ENCODE peak calls at places on chromosomes 3 and 15, in eight cellular contexts. Z is A549, P is H1, L is GM12878, J is HepG2, T is endothelial cell of umbilical vein, E is HCT116, D is K562. S is an unnamed sample.

GRCh38 chr3:64642327-64643151 is 45.3 kb downstream of the ADAMTS9 start:
- DNase-seq in E (no peak), P (no peak), L (no peak), D (no peak), J (no peak), Z (no peak), T (no peak), S (no peak)

GRCh38 chr15:81752974-81753373 is 292.8 kb downstream of the MEX3B start:
- DNase-seq in L (no peak), J (no peak), Z (no peak), T (no peak), E (peak; percentile 2), D (no peak), P (no peak), S (no peak)

GRCh38 chr3:31008986-31009385 is 114.5 kb upstream of the GADL1 start:
- DNase-seq in D (no peak), L (no peak), J (no peak), T (no peak), E (no peak), P (no peak), Z (no peak), S (no peak)

GRCh38 chr3:16452265-16452664 is 61.2 kb downstream of the RFTN1 start:
- DNase-seq in E (no peak), J (no peak), L (no peak), D (no peak), P (no peak), Z (no peak), T (no peak), S (no peak)

GRCh38 chr3:41751597-41751996 is 210.3 kb downstream of the ULK4 start:
- DNase-seq in E (no peak), Z (no peak), T (no peak), L (no peak), J (no peak), P (no peak), D (no peak), S (no peak)

GRCh38 chr3:12990781-12991480 is 82.3 kb downstream of the IQSEC1 start:
- DNase-seq in J (no peak), Z (no peak), L (no peak), P (no peak), T (no peak), D (no peak), E (no peak), S (no peak)

GRCh38 chr3:51891242-51892039 is 11.7 kb downstream of the IQCF1 start:
- DNase-seq in D (no peak), J (no peak), E (no peak), Z (no peak), P (no peak), T (no peak), L (no peak), S (no peak)

GRCh38 chr3:64470436-64470835 is 217.4 kb downstream of the ADAMTS9 start:
- DNase-seq in D (no peak), T (no peak), J (no peak), E (no peak), L (no peak), P (no peak), Z (no peak), S (no peak)

GRCh38 chr3:52396907-52397591 is 47.9 kb downstream of the SEMA3G start:
- DNase-seq in P (no peak), E (no peak), D (no peak), Z (no peak), J (no peak), L (no peak), T (no peak), S (no peak)

GRCh38 chr3:142888484-142889262 is at the start of gene PCOLCE2:
- DNase-seq in L (no peak), D (peak; percentile 38), Z (peak; percentile 57), E (peak; percentile 27), P (peak; percentile 86), T (peak; percentile 16), J (no peak), S (peak; percentile 74)

GRCh38 chr3:197775317-197775716 is 15.7 kb upstream of the LRCH3 start:
- DNase-seq in Z (no peak), J (no peak), P (no peak), E (no peak), D (no peak), L (no peak), T (no peak), S (no peak)

GRCh38 chr3:32602206-32602605 is 31.5 kb upstream of the DYNC1LI1 start:
- DNase-seq in P (no peak), E (no peak), T (no peak), Z (no peak), L (no peak), J (no peak), D (no peak), S (no peak)

GRCh38 chr3:54353547-54354339 is 231.4 kb downstream of the CACNA2D3 start:
- DNase-seq in T (no peak), P (no peak), E (no peak), Z (no peak), J (no peak), D (no peak), L (no peak), S (no peak)

DNA sequence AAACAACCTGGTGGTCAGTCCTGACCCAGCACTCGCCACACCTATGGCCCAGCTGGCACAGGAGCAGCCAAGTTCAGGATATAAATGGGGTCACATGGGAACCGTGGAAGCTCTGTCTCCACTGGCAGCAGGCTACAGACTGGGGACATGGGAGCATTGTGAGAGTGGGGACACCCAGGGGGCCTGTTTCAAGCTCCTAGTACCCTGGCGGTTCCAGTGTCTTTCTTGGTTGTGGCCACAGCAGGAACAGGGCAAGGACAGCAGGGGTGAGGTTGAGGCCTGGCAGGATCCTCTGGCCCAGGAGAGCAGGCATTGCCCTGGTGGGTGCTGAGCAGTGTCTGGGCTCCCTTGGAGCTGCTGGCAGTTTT is 1.9 kb downstream of the CSK start:
- DNase-seq in J (no peak), L (no peak), E (no peak), D (no peak), Z (no peak), T (no peak), P (no peak), S (peak; percentile 55)
- TF ChIP-seq MAX in J (no peak), L (no peak), E (no peak), D (peak; percentile 30), Z (no peak), T (no peak), P (no peak), S (no peak)

GRCh38 chr3:157087398-157088132 is 72.4 kb downstream of the CCNL1 start:
- DNase-seq in P (no peak), J (no peak), E (peak; percentile 23), L (no peak), T (no peak), Z (peak; percentile 29), D (no peak), S (no peak)

GRCh38 chr3:157088506-157089454 is 71.2 kb downstream of the CCNL1 start:
- DNase-seq in J (peak; percentile 91), L (peak; percentile 93), Z (peak; percentile 93), P (peak; percentile 95), D (peak; percentile 99), T (peak; percentile 96), E (peak; percentile 78), S (peak; percentile 93)

GRCh38 chr3:157088133-157088488 is 71.8 kb downstream of the CCNL1 start:
- DNase-seq in T (no peak), L (no peak), P (no peak), D (no peak), Z (no peak), J (no peak), E (no peak), S (no peak)

GRCh38 chr3:157091096-157091833 is 68.7 kb downstream of the CCNL1 start:
- DNase-seq in T (peak; percentile 20), E (no peak), D (no peak), J (no peak), Z (no peak), L (no peak), P (no peak), S (no peak)

DNA sequence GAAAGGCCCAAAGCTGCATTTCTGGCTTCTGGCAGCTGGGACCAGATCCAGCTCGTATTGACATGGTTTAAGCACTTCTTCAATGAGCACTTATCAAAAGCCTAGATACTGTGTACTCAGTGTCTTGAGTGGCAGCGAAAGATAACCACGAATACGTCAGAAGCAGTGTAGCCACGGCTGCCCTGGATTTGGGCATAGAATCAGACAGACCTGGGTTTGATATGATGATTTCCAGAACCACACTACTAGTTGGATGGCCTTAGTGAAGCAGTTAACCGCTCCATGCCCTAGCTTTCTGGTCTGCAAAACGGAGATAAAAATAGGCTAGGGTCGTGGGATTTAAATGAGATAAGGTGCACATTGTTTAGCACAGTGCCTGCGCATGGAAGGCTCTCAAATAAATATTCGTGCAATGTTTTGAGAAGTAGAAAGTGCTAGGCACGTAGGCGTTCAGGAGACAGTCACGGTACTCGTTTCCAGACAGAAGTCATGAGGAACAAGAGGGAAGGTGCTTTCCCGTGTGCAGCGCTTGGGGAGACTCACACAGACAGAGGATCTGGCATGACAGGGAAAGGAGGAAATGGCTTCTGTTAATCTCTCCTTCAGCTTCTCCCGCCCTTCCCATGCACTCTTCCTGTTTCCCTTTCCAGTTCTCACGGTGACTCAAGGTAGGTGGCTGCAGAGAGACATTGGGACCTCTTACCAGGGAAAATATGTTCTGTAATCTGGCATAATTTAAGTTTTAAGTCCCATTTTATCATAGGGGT is 70.3 kb downstream of the CCNL1 start:
- DNase-seq in E (no peak), Z (peak; percentile 14), T (peak; percentile 79), J (no peak), P (no peak), D (peak; percentile 42), L (peak; percentile 69), S (no peak)
- TF ChIP-seq POLR2A in E (no peak), Z (no peak), T (peak; percentile 35), J (no peak), P (no peak), D (no peak), L (no peak), S (no peak)

GRCh38 chr15:70763120-70763949 is at the start of gene UACA:
- DNase-seq in T (peak; percentile 99), J (peak; percentile 91), D (peak; percentile 31), Z (peak; percentile 99), E (peak; percentile 95), L (peak; percentile 60), P (peak; percentile 99), S (peak; percentile 84)
- H3K4me3 ChIP-seq in T (peak within 1 kb of the TSS; percentile 71), J (peak within 1 kb of the TSS; percentile 89), D (no peak within 1 kb of the TSS), Z (peak within 1 kb of the TSS; percentile 93), E (peak within 1 kb of the TSS; percentile 92), L (peak within 1 kb of the TSS; percentile 66), P (peak within 1 kb of the TSS; percentile 74), S (peak within 1 kb of the TSS; percentile 53)

GRCh38 chr3:158479051-158479450 is 91.9 kb upstream of the MLF1 start:
- DNase-seq in P (no peak), E (no peak), Z (no peak), L (no peak), D (no peak), J (no peak), T (no peak), S (no peak)
- TF ChIP-seq MAX in P (no peak), E (no peak), Z (no peak), L (no peak), D (no peak), J (no peak), T (no peak), S (no peak)

DNA sequence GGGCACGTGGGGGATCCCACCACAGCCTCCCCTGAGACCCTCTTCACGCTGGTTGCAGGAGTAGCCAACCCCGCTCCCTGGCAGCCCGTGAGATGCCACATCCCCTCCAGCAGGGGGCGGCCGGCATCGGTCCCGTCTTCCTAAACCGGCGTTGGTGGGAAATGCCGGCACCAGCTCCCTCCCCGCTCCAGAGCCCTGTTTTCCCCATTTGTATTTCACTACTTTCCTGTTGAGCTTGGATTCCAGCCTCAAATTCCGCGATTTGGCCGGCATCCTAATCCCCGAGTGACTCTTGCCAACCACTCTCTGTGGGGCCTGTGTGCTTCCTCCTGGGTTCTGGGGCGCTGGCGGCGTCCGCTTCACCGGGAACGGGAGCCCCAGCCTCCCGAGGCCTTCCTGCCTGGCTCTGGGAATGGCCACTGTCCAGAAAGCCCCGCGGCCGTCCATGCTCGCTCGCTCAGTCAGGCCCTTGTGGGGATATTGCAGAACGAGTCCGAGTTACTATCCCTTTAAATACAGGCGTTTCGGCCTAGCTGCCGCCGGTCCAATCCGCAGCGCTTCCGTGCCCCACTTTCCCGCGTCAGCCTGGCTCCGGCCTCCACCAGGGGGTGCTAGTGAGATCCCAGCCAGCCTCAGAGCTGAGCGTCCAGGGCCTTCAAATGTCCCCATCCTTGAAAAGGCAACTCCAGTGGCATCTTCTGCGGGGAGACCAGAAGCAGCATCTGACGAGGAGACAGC is 8.1 kb upstream of the ADAMTS17 start:
- DNase-seq in P (peak; percentile 97), D (peak; percentile 91), E (peak; percentile 70), T (peak; percentile 81), L (peak; percentile 11), J (peak; percentile 76), Z (peak; percentile 95), S (peak; percentile 96)
- TF ChIP-seq POLR2A in P (no peak), D (no peak), E (no peak), T (no peak), L (no peak), J (no peak), Z (no peak), S (peak; percentile 54)